ENCODE peak calls at places on chromosomes 2 and 18, in six cellular contexts. Q is small intestine, L is heart left ventricle, G is upper lobe of right lung, N is cardiac muscle cell, E is fibroblast of lung. O is an unnamed sample.

GRCh38 chr2:111196435-111196834 is 75.7 kb downstream of the BCL2L11 start:
- DNase-seq in Q (no peak), L (no peak), G (no peak), N (no peak), E (no peak), O (no peak)

GRCh38 chr2:238835726-238836301 is 12.1 kb upstream of the TWIST2 start:
- DNase-seq in Q (no peak), L (no peak), G (no peak), N (no peak), E (no peak), O (no peak)

GRCh38 chr2:59947917-59948534 is 605.4 kb downstream of the BCL11A start:
- DNase-seq in Q (peak), L (no peak), G (no peak), N (no peak), E (no peak), O (no peak)

GRCh38 chr2:7567646-7568045 is 650.4 kb downstream of the RNF144A start:
- DNase-seq in Q (peak), L (no peak), G (no peak), N (no peak), E (no peak), O (no peak)

GRCh38 chr2:212814941-212815340 is 276.3 kb upstream of the ERBB4 start:
- DNase-seq in Q (no peak), L (no peak), G (no peak), N (no peak), E (no peak), O (no peak)

GRCh38 chr18:41121116-41121826 is 833.8 kb upstream of the PIK3C3 start:
- DNase-seq in Q (no peak), L (no peak), G (no peak), N (peak), E (peak), O (peak)

GRCh38 chr2:239312081-239312501 is 88.7 kb downstream of the HDAC4 start:
- DNase-seq in Q (no peak), L (no peak), G (no peak), N (no peak), E (no peak), O (no peak)

GRCh38 chr2:45344071-45344470 is 267.0 kb downstream of the SRBD1 start:
- DNase-seq in Q (no peak), L (no peak), G (no peak), N (no peak), E (no peak), O (no peak)

GRCh38 chr2:74006424-74006823 is 21.7 kb downstream of the TET3 start:
- DNase-seq in Q (no peak), L (peak), G (peak), N (peak), E (peak), O (no peak)

GRCh38 chr2:71646028-71646427 is 192.7 kb downstream of the DYSF start:
- DNase-seq in Q (no peak), L (peak), G (no peak), N (peak), E (peak), O (peak)

GRCh38 chr2:129802290-129802689 is 177.2 kb upstream of the RAB6C start:
- DNase-seq in Q (no peak), L (no peak), G (no peak), N (no peak), E (no peak), O (no peak)

GRCh38 chr2:133668547-133668946 is 100.3 kb upstream of the NCKAP5 start:
- DNase-seq in Q (no peak), L (no peak), G (no peak), N (no peak), E (no peak), O (no peak)

GRCh38 chr2:25567406-25567805 is 106.0 kb downstream of the DTNB start:
- DNase-seq in Q (peak), L (no peak), G (no peak), N (peak), E (peak), O (peak)

GRCh38 chr18:26268454-26268853 is 42.2 kb downstream of the TAF4B start:
- DNase-seq in Q (no peak), L (no peak), G (no peak), N (no peak), E (no peak), O (no peak)

GRCh38 chr2:43642363-43642762 is 5.3 kb downstream of the PLEKHH2 start:
- DNase-seq in Q (no peak), L (no peak), G (no peak), N (no peak), E (no peak), O (no peak)

GRCh38 chr18:2889761-2890192 is 43.0 kb downstream of the EMILIN2 start:
- DNase-seq in Q (no peak), L (no peak), G (no peak), N (peak), E (no peak), O (no peak)

GRCh38 chr2:240782221-240782885 is 37.7 kb downstream of the KIF1A start:
- DNase-seq in Q (no peak), L (peak), G (no peak), N (no peak), E (no peak), O (no peak)

GRCh38 chr2:215950009-215950408 is 63.3 kb downstream of the MREG start:
- DNase-seq in Q (peak), L (no peak), G (no peak), N (peak), E (peak), O (peak)

GRCh38 chr18:57715671-57716070 is 87.4 kb downstream of the ATP8B1 start:
- DNase-seq in Q (no peak), L (no peak), G (no peak), N (no peak), E (no peak), O (no peak)

GRCh38 chr2:38178556-38179419 is 102.8 kb upstream of the CYP1B1 start:
- DNase-seq in Q (no peak), L (peak), G (no peak), N (peak), E (peak), O (no peak)

GRCh38 chr18:52288403-52289004 is 51.5 kb upstream of the DCC start:
- DNase-seq in Q (peak), L (no peak), G (peak), N (peak), E (no peak), O (no peak)

GRCh38 chr2:217150236-217150635 is 290.4 kb upstream of the TNP1 start:
- DNase-seq in Q (no peak), L (no peak), G (no peak), N (peak), E (peak), O (no peak)

GRCh38 chr2:195898505-195898904 is 170.1 kb downstream of the DNAH7 start:
- DNase-seq in Q (no peak), L (peak), G (peak), N (peak), E (peak), O (peak)

GRCh38 chr2:176843208-176843607 is 369.4 kb upstream of the HNRNPA3 start:
- DNase-seq in Q (no peak), L (no peak), G (no peak), N (no peak), E (no peak), O (no peak)

GRCh38 chr2:3430740-3431490 is 51.4 kb downstream of the TRAPPC12 start:
- DNase-seq in Q (no peak), L (no peak), G (no peak), N (peak), E (no peak), O (no peak)

GRCh38 chr2:61634512-61634911 is 96.4 kb upstream of the XPO1 start:
- DNase-seq in Q (no peak), L (no peak), G (no peak), N (no peak), E (no peak), O (no peak)

GRCh38 chr18:3395466-3395865 is 54.5 kb upstream of the TGIF1 start:
- DNase-seq in Q (no peak), L (no peak), G (no peak), N (no peak), E (no peak), O (no peak)

GRCh38 chr2:42186945-42187632 is 17.9 kb downstream of the EML4 start:
- DNase-seq in Q (no peak), L (no peak), G (no peak), N (no peak), E (no peak), O (no peak)

GRCh38 chr2:185785851-185786473 is 47.4 kb downstream of the FSIP2 start:
- DNase-seq in Q (no peak), L (no peak), G (no peak), N (no peak), E (no peak), O (no peak)

GRCh38 chr2:6896930-6897759 is 19.6 kb downstream of the RSAD2 start:
- DNase-seq in Q (peak), L (no peak), G (no peak), N (peak), E (peak), O (no peak)

GRCh38 chr2:1907849-1908533 is 163.7 kb upstream of the PXDN start:
- DNase-seq in Q (no peak), L (no peak), G (no peak), N (no peak), E (no peak), O (no peak)

GRCh38 chr18:46502444-46502843 is 154.6 kb downstream of the LOXHD1 start:
- DNase-seq in Q (no peak), L (no peak), G (no peak), N (peak), E (no peak), O (no peak)

GRCh38 chr2:105755895-105756294 is 11.2 kb downstream of the NCK2 start:
- DNase-seq in Q (no peak), L (no peak), G (no peak), N (no peak), E (no peak), O (no peak)

GRCh38 chr2:42768706-42769256 is 4.8 kb upstream of the OXER1 start:
- DNase-seq in Q (no peak), L (no peak), G (no peak), N (no peak), E (no peak), O (no peak)

GRCh38 chr18:12659904-12660605 is 2.1 kb upstream of the SPIRE1 start:
- DNase-seq in Q (peak), L (no peak), G (no peak), N (peak), E (peak), O (peak)

GRCh38 chr2:101361079-101361478 is 26.2 kb downstream of the CREG2 start:
- DNase-seq in Q (no peak), L (no peak), G (no peak), N (no peak), E (no peak), O (no peak)
- H3K4me3 ChIP-seq in Q (no peak), L (no peak), G (no peak), N (no peak), E (no peak), O (no peak)

GRCh38 chr2:234953116-234954031 is 1.6 kb downstream of the SH3BP4 start:
- DNase-seq in Q (peak), L (no peak), G (no peak), N (peak), E (no peak), O (no peak)
- H3K4me3 ChIP-seq in Q (peak), L (peak), G (peak), N (peak), E (peak), O (peak)

GRCh38 chr18:67516432-67517223 is at the start of gene DSEL:
- DNase-seq in Q (peak), L (peak), G (peak), N (peak), E (peak), O (peak)

GRCh38 chr18:67514901-67515540 is 1.5 kb downstream of the DSEL start:
- DNase-seq in Q (no peak), L (no peak), G (no peak), N (no peak), E (peak), O (no peak)

GRCh38 chr18:67514465-67514864 is 2.1 kb downstream of the DSEL start:
- DNase-seq in Q (no peak), L (no peak), G (no peak), N (no peak), E (peak), O (no peak)

GRCh38 chr18:67517224-67517765 is 775 bp upstream of the DSEL start:
- DNase-seq in Q (no peak), L (peak), G (no peak), N (no peak), E (no peak), O (no peak)

DNA sequence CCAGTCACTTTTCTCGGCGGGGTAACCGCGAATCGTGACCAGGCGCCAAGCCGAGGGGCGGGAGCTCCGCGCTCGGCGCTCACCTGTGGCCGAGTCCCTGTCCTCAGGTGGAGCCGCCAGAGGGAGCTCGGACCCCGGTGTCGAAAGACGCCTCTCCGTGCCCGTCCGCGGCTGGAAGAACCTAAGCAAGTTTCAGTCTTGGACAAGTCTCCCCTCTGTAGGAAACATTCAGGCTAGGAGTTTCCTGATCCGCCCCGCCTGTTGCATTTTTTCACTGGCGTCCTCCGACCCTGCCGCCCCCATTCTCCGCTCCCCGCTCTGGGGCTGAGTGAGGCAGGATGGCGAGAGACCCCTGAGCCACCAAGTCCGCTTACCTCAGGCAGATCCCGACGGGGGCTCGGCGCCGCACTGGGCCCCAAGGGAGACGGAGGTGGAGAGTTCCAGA is 511 bp downstream of the DSEL start:
- DNase-seq in Q (peak), L (peak), G (peak), N (peak), E (peak), O (peak)
- H3K4me3 ChIP-seq in Q (peak), L (peak), G (peak), N (peak), E (peak), O (peak)

GRCh38 chr2:20012282-20013060 is at the start of gene MATN3:
- DNase-seq in Q (peak), L (peak), G (peak), N (peak), E (peak), O (peak)
- H3K4me3 ChIP-seq in Q (peak), L (peak), G (peak), N (peak), E (peak), O (peak)